ENCODE peak calls at places on chromosome X, in five cellular contexts. W is upper lobe of left lung; T is CD4-positive, CD25-positive, alpha-beta regulatory T cell; B is cardiac muscle cell; S is ovary. K is an unnamed sample.
A peak's percentile ranks its signal among the peaks of the same experiment; 100 is the strongest.

GRCh38 chrX:79568309-79568708 is 201.2 kb upstream of the ITM2A start:
- DNase-seq in S (no peak), W (no peak), T (no peak), B (no peak), K (no peak)

GRCh38 chrX:133448512-133449076 is 33.3 kb upstream of the GPC4 start:
- DNase-seq in B (peak; percentile 0), W (no peak), T (no peak), S (no peak), K (no peak)

GRCh38 chrX:110051559-110051958 is 48.6 kb downstream of the TMEM164 start:
- DNase-seq in W (no peak), T (no peak), S (no peak), B (no peak), K (no peak)

GRCh38 chrX:48702032-48702431 is 5.5 kb downstream of the SUV39H1 start:
- DNase-seq in S (no peak), B (no peak), T (no peak), W (no peak), K (no peak)

GRCh38 chrX:15838017-15838416 is 16.6 kb downstream of the AP1S2 start:
- DNase-seq in W (no peak), S (no peak), T (no peak), B (no peak), K (no peak)

GRCh38 chrX:101415180-101416130 is 7.4 kb downstream of the HNRNPH2 start:
- DNase-seq in B (peak; percentile 84), T (peak; percentile 23), S (no peak), W (no peak), K (no peak)

GRCh38 chrX:118507766-118508165 is 12.2 kb downstream of the DOCK11 start:
- DNase-seq in S (no peak), T (no peak), B (no peak), W (no peak), K (no peak)

GRCh38 chrX:91434351-91435168 is at the start of gene PABPC5:
- DNase-seq in B (peak; percentile 76), W (peak; percentile 39), T (no peak), S (peak; percentile 89), K (peak; percentile 68)

GRCh38 chrX:103830848-103831247 is 1.2 kb downstream of the RAB9B start:
- DNase-seq in T (no peak), W (no peak), B (no peak), S (no peak), K (no peak)
- H3K27me3 ChIP-seq in T (peaks cover 13% of the 10 kb centered on the region), W (no peaks in the 10 kb centered on the region), B (peaks cover 61% of the 10 kb centered on the region), S (no peaks in the 10 kb centered on the region), K (no peaks in the 10 kb centered on the region)

GRCh38 chrX:74593593-74593992 is 20.8 kb downstream of the RLIM start:
- DNase-seq in B (peak; percentile 59), T (no peak), S (no peak), W (no peak), K (no peak)
- H3K36me3 ChIP-seq in B (peaks cover 20% of the 10 kb centered on the region), T (peaks cover 69% of the 10 kb centered on the region), S (no peaks in the 10 kb centered on the region), W (peaks cover 12% of the 10 kb centered on the region), K (peaks cover 47% of the 10 kb centered on the region)

DNA sequence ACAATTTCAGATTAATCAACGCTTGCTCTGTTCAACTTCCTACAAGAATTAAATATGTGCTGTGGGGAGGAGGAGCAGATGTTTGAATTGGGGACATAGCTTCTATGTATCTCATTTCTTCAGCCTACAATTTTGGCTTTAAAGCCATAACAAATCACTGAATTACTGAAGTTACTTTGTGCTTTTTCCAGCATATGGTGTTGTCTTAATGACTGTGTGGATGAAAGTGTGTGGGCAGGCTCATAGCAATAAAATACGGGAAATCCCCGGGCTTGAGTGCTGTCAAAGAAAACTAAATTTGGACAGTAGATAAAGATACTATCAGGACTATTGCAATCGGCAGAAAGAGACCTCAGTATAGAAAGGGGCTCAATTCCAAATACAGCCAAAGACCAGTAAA is 874 bp downstream of the TLR7 start:
- DNase-seq in B (no peak), S (no peak), T (no peak), W (no peak), K (no peak)
- H3K4me3 ChIP-seq in B (no peak overlapping the region), S (no peak overlapping the region), T (no peak overlapping the region), W (no peak overlapping the region), K (no peak overlapping the region)

DNA sequence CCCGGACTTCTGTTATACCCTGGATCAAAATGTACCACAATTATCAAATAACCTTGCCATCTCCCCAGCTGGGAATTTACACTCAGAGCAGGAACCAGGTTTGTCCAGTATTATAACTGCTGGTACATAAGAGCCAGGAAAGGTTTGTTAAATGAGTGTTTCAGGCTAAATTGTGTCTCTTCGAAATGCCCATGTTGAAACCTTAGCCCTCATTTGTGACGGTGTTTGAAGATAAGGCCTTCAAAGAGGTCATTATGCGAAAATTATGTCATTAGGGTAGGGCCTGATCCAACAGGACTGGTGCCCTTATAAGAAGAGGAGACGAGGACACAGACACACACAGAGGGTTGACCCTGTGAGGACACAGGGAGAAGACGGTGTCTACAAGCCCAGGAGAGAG is 73.5 kb upstream of the DHRSX start:
- DNase-seq in W (no peak), B (no peak), S (no peak), T (no peak), K (no peak)
- H3K27me3 ChIP-seq in W (no peaks in the 10 kb centered on the region), B (no peaks in the 10 kb centered on the region), S (no peaks in the 10 kb centered on the region), T (no peaks in the 10 kb centered on the region), K (no peaks in the 10 kb centered on the region)

GRCh38 chrX:12819231-12819630 is 28.0 kb downstream of the PRPS2 start:
- DNase-seq in S (no peak), W (no peak), B (no peak), T (no peak), K (no peak)

GRCh38 chrX:12825801-12826200 is 34.6 kb downstream of the PRPS2 start:
- DNase-seq in T (no peak), W (no peak), S (no peak), B (no peak), K (no peak)

GRCh38 chrX:12820737-12821136 is 29.5 kb downstream of the PRPS2 start:
- DNase-seq in W (no peak), B (no peak), S (no peak), T (no peak), K (no peak)

DNA sequence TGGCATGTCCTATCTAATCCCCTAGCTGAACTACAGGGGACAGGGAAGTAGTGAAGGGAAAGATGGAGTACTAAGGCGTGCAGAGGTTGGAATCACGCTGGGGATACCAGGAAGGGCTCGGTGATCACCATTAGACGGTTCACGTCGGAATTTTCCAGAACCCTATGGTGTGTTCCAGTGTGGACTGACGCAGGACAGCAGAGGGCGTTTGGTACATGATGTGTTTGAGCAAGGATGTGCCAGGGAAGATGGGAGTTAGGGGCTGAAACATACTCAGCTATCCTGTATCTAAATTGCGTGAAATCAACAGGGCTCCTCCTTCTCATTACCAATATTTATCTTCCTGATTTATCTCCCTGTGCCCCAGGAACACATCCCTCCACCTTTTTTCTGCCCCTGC is 33.7 kb downstream of the PRPS2 start:
- DNase-seq in S (no peak), W (no peak), B (no peak), T (no peak), K (no peak)
- H3K36me3 ChIP-seq in S (no peaks in the 10 kb centered on the region), W (no peaks in the 10 kb centered on the region), B (no peaks in the 10 kb centered on the region), T (peaks cover 19% of the 10 kb centered on the region), K (peaks cover 8% of the 10 kb centered on the region)

DNA sequence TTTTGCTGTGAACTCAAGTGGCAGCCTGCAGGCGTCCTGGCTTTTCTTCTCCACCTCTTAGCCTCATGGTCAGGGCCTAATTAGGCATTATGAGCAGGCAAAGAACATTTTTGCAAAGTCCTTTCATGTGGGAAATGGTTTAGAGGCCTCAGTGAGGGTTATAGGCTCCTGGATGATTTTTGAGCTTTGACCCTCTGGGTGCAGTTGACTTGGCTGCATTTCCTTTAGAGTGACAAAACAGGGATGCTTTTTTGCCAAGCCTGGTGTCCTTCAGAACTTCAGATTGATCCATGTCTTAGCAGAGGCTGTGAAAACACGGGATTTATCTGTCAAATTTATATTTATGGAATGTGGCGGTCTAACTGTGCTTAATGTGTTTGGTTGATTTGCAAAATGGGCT is 192.0 kb upstream of the ARX start:
- DNase-seq in B (no peak), W (no peak), T (no peak), S (no peak), K (no peak)
- H3K4me3 ChIP-seq in B (no peak overlapping the region), W (no peak overlapping the region), T (no peak overlapping the region), S (no peak overlapping the region), K (no peak overlapping the region)

DNA sequence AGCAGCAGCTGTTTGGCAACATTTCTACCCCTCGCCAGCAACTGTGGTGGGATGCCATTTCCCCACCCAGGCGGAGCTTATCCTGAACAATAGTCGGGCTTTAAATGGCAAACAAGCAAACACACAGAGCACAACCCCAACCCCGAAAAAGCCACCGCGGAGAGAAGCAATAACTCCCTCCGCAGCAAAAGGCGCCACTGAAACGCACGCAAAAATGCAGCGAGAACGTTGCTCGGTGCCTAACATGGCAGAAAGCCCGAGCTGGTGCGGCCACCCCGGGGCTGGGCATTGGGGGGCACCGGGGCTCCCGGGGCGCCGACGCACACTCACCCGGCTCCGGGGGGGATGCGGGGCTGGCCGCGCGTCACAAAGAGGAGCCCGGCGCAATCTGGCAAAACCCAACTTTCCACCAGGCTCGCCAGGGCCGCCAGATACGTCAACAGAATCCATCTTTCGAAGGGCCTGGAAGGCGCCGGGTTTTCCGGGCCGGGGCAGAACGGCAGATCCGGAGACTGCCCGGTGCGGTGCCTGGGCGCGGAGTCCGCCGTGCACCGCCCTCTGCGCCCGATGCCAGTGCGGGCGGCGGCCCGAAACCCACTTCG is 818 bp downstream of the RAI2 start:
- DNase-seq in B (no peak), T (no peak), W (no peak), S (peak; percentile 50), K (peak; percentile 62)
- H3K27me3 ChIP-seq in B (peaks cover 84% of the 10 kb centered on the region), T (peaks cover 8% of the 10 kb centered on the region), W (no peaks in the 10 kb centered on the region), S (no peaks in the 10 kb centered on the region), K (no peaks in the 10 kb centered on the region)

GRCh38 chrX:54182864-54183613 is at the start of gene FAM120C:
- DNase-seq in W (peak; percentile 49), B (peak; percentile 84), S (peak; percentile 80), T (peak; percentile 45), K (peak; percentile 86)
- H3K36me3 ChIP-seq in W (no peaks in the 10 kb centered on the region), B (no peaks in the 10 kb centered on the region), S (no peaks in the 10 kb centered on the region), T (no peaks in the 10 kb centered on the region), K (no peaks in the 10 kb centered on the region)

DNA sequence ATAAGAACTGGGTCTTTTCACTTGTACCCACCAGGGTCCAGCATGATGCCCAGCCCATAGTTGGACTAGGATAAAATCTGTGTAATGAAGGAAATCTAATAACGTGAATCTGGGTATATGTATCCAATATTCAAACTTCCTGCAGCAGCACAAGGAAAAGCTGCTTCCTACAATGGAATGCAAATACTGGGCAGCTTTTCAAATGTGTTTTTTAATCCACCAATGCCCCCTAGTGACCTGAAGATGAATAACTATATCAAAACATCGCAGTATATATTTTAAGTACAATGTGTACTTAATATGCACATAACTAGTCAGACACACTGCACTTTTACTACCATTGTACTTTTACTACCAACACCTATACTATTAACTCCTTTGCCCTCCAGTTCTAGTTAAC is 5.3 kb downstream of the APOO start:
- DNase-seq in S (no peak), W (no peak), T (no peak), B (peak; percentile 75), K (no peak)
- H3K4me3 ChIP-seq in S (no peak overlapping the region), W (no peak overlapping the region), T (no peak overlapping the region), B (no peak overlapping the region), K (peak overlapping the region; percentile 28)

K was measured in upper lobe of right lung.